ENCODE peak calls at places on chromosomes 3 and 15, in seven cellular contexts. One of them, this sample, is unnamed.

GRCh38 chr15:70062321-70062956 is 35.3 kb downstream of the TLE3 start:
- DNase-seq in Peyer's patch: peak; percentile 91
- DNase-seq in IMR-90: peak; percentile 90
- DNase-seq in H54: no peak
- DNase-seq in uterus: peak; percentile 78
- DNase-seq in A549: no peak
- DNase-seq in lower leg skin: peak; percentile 57
- DNase-seq in this sample: no peak

GRCh38 chr3:172356427-172356826 is 91.8 kb downstream of the GHSR start:
- DNase-seq in Peyer's patch: no peak
- DNase-seq in IMR-90: no peak
- DNase-seq in H54: no peak
- DNase-seq in uterus: no peak
- DNase-seq in A549: no peak
- DNase-seq in lower leg skin: no peak
- DNase-seq in this sample: no peak

GRCh38 chr3:64763980-64764379 is 76.2 kb upstream of the ADAMTS9 start:
- DNase-seq in Peyer's patch: no peak
- DNase-seq in IMR-90: no peak
- DNase-seq in H54: no peak
- DNase-seq in uterus: no peak
- DNase-seq in A549: no peak
- DNase-seq in lower leg skin: no peak
- DNase-seq in this sample: no peak

GRCh38 chr3:120550546-120550945 is 45.6 kb upstream of the NDUFB4 start:
- DNase-seq in Peyer's patch: no peak
- DNase-seq in IMR-90: no peak
- DNase-seq in H54: no peak
- DNase-seq in uterus: no peak
- DNase-seq in A549: no peak
- DNase-seq in lower leg skin: no peak
- DNase-seq in this sample: no peak

GRCh38 chr3:187101184-187102072 is 37.9 kb downstream of the RPL39L start:
- DNase-seq in Peyer's patch: peak; percentile 55
- DNase-seq in IMR-90: peak; percentile 71
- DNase-seq in H54: peak; percentile 12
- DNase-seq in uterus: peak; percentile 77
- DNase-seq in A549: peak; percentile 22
- DNase-seq in lower leg skin: peak; percentile 48
- DNase-seq in this sample: peak; percentile 84

GRCh38 chr3:167565489-167565888 is 88.3 kb downstream of the WDR49 start:
- DNase-seq in Peyer's patch: no peak
- DNase-seq in IMR-90: no peak
- DNase-seq in H54: no peak
- DNase-seq in uterus: no peak
- DNase-seq in A549: no peak
- DNase-seq in lower leg skin: no peak
- DNase-seq in this sample: no peak

GRCh38 chr15:57553526-57553925 is 38.2 kb upstream of the MYZAP start:
- DNase-seq in Peyer's patch: no peak
- DNase-seq in IMR-90: no peak
- DNase-seq in H54: no peak
- DNase-seq in uterus: no peak
- DNase-seq in A549: no peak
- DNase-seq in lower leg skin: no peak
- DNase-seq in this sample: no peak

GRCh38 chr15:58462973-58463663 is 31.3 kb downstream of the LIPC start:
- DNase-seq in Peyer's patch: no peak
- DNase-seq in IMR-90: no peak
- DNase-seq in H54: no peak
- DNase-seq in uterus: no peak
- DNase-seq in A549: no peak
- DNase-seq in lower leg skin: no peak
- DNase-seq in this sample: no peak

GRCh38 chr3:167626490-167626889 is 27.3 kb downstream of the WDR49 start:
- DNase-seq in Peyer's patch: no peak
- DNase-seq in IMR-90: no peak
- DNase-seq in H54: no peak
- DNase-seq in uterus: no peak
- DNase-seq in A549: no peak
- DNase-seq in lower leg skin: no peak
- DNase-seq in this sample: no peak

GRCh38 chr3:50323092-50323600 is 601 bp upstream of the HYAL2 start:
- DNase-seq in Peyer's patch: no peak
- DNase-seq in IMR-90: no peak
- DNase-seq in H54: no peak
- DNase-seq in uterus: peak; percentile 61
- DNase-seq in A549: no peak
- DNase-seq in lower leg skin: peak; percentile 18
- DNase-seq in this sample: no peak

GRCh38 chr3:50321844-50322385 is 630 bp downstream of the HYAL2 start:
- DNase-seq in Peyer's patch: no peak
- DNase-seq in IMR-90: no peak
- DNase-seq in H54: no peak
- DNase-seq in uterus: no peak
- DNase-seq in A549: no peak
- DNase-seq in lower leg skin: peak; percentile 32
- DNase-seq in this sample: no peak

GRCh38 chr3:50322386-50323091 is at the start of gene HYAL2:
- DNase-seq in Peyer's patch: no peak
- DNase-seq in IMR-90: no peak
- DNase-seq in H54: no peak
- DNase-seq in uterus: peak; percentile 84
- DNase-seq in A549: no peak
- DNase-seq in lower leg skin: peak; percentile 50
- DNase-seq in this sample: no peak

GRCh38 chr3:50324351-50325144 is 2.0 kb upstream of the HYAL2 start:
- DNase-seq in Peyer's patch: peak; percentile 79
- DNase-seq in IMR-90: peak; percentile 61
- DNase-seq in H54: peak; percentile 83
- DNase-seq in uterus: peak; percentile 66
- DNase-seq in A549: peak; percentile 73
- DNase-seq in lower leg skin: peak; percentile 60
- DNase-seq in this sample: peak; percentile 78

DNA sequence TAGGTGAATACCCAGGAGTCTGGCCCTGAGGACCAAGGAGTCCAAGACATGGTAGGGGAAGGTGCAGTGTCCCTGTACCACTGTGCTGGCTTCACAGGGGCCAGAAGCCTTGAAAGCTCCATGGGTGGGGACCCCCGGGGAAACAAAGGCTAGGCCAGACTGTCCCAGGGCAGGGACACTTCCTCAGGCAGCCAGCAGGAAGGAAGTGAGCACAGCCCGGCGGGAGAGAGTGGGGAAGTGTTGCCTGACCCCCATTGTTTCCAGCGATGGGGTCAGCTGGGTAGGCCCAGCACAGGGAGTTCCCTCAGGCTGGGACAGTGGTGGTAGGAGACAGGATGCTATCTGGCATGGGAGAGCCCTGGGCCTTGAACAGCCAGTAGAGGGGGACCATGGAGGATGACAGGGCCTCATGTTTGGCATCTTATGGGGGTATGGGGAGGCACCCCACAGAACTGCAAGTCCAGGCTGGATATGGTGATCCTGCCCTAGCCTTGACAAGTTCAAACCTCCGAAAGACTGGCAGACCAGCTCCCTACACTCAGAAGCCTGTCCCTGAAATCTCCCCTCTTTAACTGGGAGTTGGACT is 1.2 kb upstream of the HYAL2 start:
- DNase-seq in Peyer's patch: peak; percentile 51
- DNase-seq in IMR-90: no peak
- DNase-seq in H54: no peak
- DNase-seq in uterus: peak; percentile 72
- DNase-seq in A549: no peak
- DNase-seq in lower leg skin: peak; percentile 36
- DNase-seq in this sample: no peak
- TF ChIP-seq POLR2A in Peyer's patch: no peak
- TF ChIP-seq POLR2A in IMR-90: no peak
- TF ChIP-seq POLR2A in H54: no peak
- TF ChIP-seq POLR2A in uterus: no peak
- TF ChIP-seq POLR2A in A549: no peak
- TF ChIP-seq POLR2A in lower leg skin: no peak
- TF ChIP-seq POLR2A in this sample: no peak

DNA sequence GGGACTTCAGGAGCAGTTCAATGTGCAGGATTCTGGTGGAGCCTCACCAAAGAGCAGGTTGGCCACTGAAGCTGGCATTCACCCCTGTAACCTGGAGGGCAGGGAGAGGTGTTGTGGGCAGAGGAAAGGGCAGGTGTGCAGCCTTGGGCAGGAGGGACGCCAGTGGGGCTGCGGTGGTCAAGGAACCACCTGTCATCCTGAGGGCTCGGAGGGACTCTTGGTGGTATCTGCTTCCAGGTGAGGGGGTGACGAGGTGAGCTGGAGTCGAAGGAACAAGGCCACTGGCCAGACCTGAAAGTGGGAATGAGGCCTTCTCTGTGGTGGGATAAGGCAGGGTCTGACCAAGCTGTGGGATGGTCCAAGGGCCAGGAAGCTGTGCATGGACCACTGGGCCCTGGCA is 269.5 kb downstream of the PLCL2 start:
- DNase-seq in Peyer's patch: no peak
- DNase-seq in IMR-90: no peak
- DNase-seq in H54: no peak
- DNase-seq in uterus: no peak
- DNase-seq in A549: no peak
- DNase-seq in lower leg skin: no peak
- DNase-seq in this sample: no peak
- TF ChIP-seq POLR2A in Peyer's patch: no peak
- TF ChIP-seq POLR2A in IMR-90: no peak
- TF ChIP-seq POLR2A in H54: no peak
- TF ChIP-seq POLR2A in uterus: no peak
- TF ChIP-seq POLR2A in A549: no peak
- TF ChIP-seq POLR2A in lower leg skin: no peak
- TF ChIP-seq POLR2A in this sample: no peak

DNA sequence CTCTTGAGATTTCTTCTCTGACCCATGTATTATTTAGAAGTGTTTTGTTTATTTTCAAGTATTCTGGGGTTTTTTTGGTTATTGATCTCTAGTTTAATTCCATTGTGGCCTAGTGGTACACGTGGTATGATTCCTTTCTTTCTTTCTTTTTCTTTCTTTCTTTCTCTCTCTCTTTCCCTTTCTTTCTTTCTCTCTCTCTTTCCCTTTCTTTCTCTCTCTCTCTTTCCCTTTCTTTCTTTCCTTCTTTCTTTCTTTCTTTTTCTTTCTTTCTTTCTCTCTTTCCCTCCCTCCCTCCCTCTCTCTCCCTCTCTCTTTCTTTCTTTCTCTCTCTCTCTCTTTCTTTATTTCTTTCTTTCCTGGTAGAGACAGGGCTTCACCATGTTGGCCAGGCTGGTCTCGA is 85.7 kb upstream of the UBE2E1 start:
- DNase-seq in Peyer's patch: no peak
- DNase-seq in IMR-90: no peak
- DNase-seq in H54: no peak
- DNase-seq in uterus: no peak
- DNase-seq in A549: no peak
- DNase-seq in lower leg skin: no peak
- DNase-seq in this sample: no peak
- TF ChIP-seq POLR2A in Peyer's patch: no peak
- TF ChIP-seq POLR2A in IMR-90: no peak
- TF ChIP-seq POLR2A in H54: no peak
- TF ChIP-seq POLR2A in uterus: no peak
- TF ChIP-seq POLR2A in A549: no peak
- TF ChIP-seq POLR2A in lower leg skin: no peak
- TF ChIP-seq POLR2A in this sample: no peak

GRCh38 chr3:124701687-124702086 is 28.6 kb upstream of the UMPS start:
- DNase-seq in Peyer's patch: no peak
- DNase-seq in IMR-90: peak; percentile 79
- DNase-seq in H54: no peak
- DNase-seq in uterus: no peak
- DNase-seq in A549: no peak
- DNase-seq in lower leg skin: no peak
- DNase-seq in this sample: no peak

GRCh38 chr3:124698030-124698770 is 32.1 kb upstream of the UMPS start:
- DNase-seq in Peyer's patch: no peak
- DNase-seq in IMR-90: no peak
- DNase-seq in H54: no peak
- DNase-seq in uterus: no peak
- DNase-seq in A549: no peak
- DNase-seq in lower leg skin: no peak
- DNase-seq in this sample: no peak

GRCh38 chr3:124699033-124699432 is 31.2 kb upstream of the UMPS start:
- DNase-seq in Peyer's patch: no peak
- DNase-seq in IMR-90: no peak
- DNase-seq in H54: no peak
- DNase-seq in uterus: no peak
- DNase-seq in A549: no peak
- DNase-seq in lower leg skin: no peak
- DNase-seq in this sample: no peak

GRCh38 chr3:124700880-124701684 is 29.2 kb upstream of the UMPS start:
- DNase-seq in Peyer's patch: peak; percentile 67
- DNase-seq in IMR-90: peak; percentile 37
- DNase-seq in H54: no peak
- DNase-seq in uterus: no peak
- DNase-seq in A549: no peak
- DNase-seq in lower leg skin: no peak
- DNase-seq in this sample: no peak

GRCh38 chr3:124699686-124700396 is 30.4 kb upstream of the UMPS start:
- DNase-seq in Peyer's patch: peak; percentile 71
- DNase-seq in IMR-90: no peak
- DNase-seq in H54: no peak
- DNase-seq in uterus: no peak
- DNase-seq in A549: no peak
- DNase-seq in lower leg skin: no peak
- DNase-seq in this sample: no peak
- TF ChIP-seq POLR2A in Peyer's patch: no peak
- TF ChIP-seq POLR2A in IMR-90: no peak
- TF ChIP-seq POLR2A in H54: no peak
- TF ChIP-seq POLR2A in uterus: no peak
- TF ChIP-seq POLR2A in A549: no peak
- TF ChIP-seq POLR2A in lower leg skin: no peak
- TF ChIP-seq POLR2A in this sample: no peak

GRCh38 chr3:184711366-184712247 is at the start of gene MAGEF1:
- DNase-seq in Peyer's patch: peak; percentile 79
- DNase-seq in IMR-90: peak; percentile 81
- DNase-seq in H54: peak; percentile 97
- DNase-seq in uterus: peak; percentile 84
- DNase-seq in A549: peak; percentile 85
- DNase-seq in lower leg skin: peak; percentile 50
- DNase-seq in this sample: peak; percentile 72
- TF ChIP-seq POLR2A in Peyer's patch: peak; percentile 52
- TF ChIP-seq POLR2A in IMR-90: peak; percentile 56
- TF ChIP-seq POLR2A in H54: peak; percentile 77
- TF ChIP-seq POLR2A in uterus: no peak
- TF ChIP-seq POLR2A in A549: peak; percentile 70
- TF ChIP-seq POLR2A in lower leg skin: no peak
- TF ChIP-seq POLR2A in this sample: peak; percentile 52

GRCh38 chr3:5122030-5122740 is at the start of gene ARL8B:
- DNase-seq in Peyer's patch: peak; percentile 94
- DNase-seq in IMR-90: peak; percentile 83
- DNase-seq in H54: peak; percentile 74
- DNase-seq in uterus: peak; percentile 82
- DNase-seq in A549: peak; percentile 89
- DNase-seq in lower leg skin: peak; percentile 88
- DNase-seq in this sample: peak; percentile 93
- TF ChIP-seq POLR2A in Peyer's patch: peak; percentile 65
- TF ChIP-seq POLR2A in IMR-90: peak; percentile 91
- TF ChIP-seq POLR2A in H54: peak; percentile 77
- TF ChIP-seq POLR2A in uterus: peak; percentile 35
- TF ChIP-seq POLR2A in A549: peak; percentile 78
- TF ChIP-seq POLR2A in lower leg skin: no peak
- TF ChIP-seq POLR2A in this sample: peak; percentile 97